ENCODE peak calls at places on chromosome 18, in nine cellular contexts. W, Q, M, L, H, Z, V, D and A are unnamed samples.

GRCh38 chr18:62663731-62664336 is 51.5 kb upstream of the PHLPP1 start:
- DNase-seq in H (no peak), W (no peak), Q (no peak), M (peak; percentile 26), D (no peak), Z (no peak), V (peak; percentile 36), L (no peak), A (no peak)

GRCh38 chr18:77304263-77304662 is 54.6 kb downstream of the GALR1 start:
- DNase-seq in H (no peak), Z (no peak), W (no peak), D (no peak), L (no peak), M (no peak), V (no peak), Q (no peak), A (no peak)

GRCh38 chr18:6778459-6778858 is 48.9 kb downstream of the ARHGAP28 start:
- DNase-seq in L (no peak), M (no peak), V (no peak), W (no peak), H (no peak), D (no peak), Q (no peak), Z (no peak), A (no peak)

GRCh38 chr18:54205951-54206350 is 18.5 kb downstream of the MBD2 start:
- DNase-seq in H (no peak), W (no peak), Q (no peak), Z (no peak), D (no peak), M (no peak), V (no peak), L (no peak), A (no peak)

GRCh38 chr18:21115519-21116411 is 4.2 kb upstream of the ROCK1 start:
- DNase-seq in L (no peak), H (no peak), Z (no peak), Q (no peak), M (no peak), V (no peak), W (no peak), D (no peak), A (no peak)

GRCh38 chr18:2906522-2907458 is 60.0 kb downstream of the EMILIN2 start:
- DNase-seq in D (peak; percentile 61), Z (peak; percentile 68), M (peak; percentile 62), Q (peak; percentile 59), V (no peak), W (peak; percentile 52), H (no peak), L (peak; percentile 90), A (no peak)

GRCh38 chr18:42030586-42031182 is 75.7 kb downstream of the PIK3C3 start:
- DNase-seq in Z (no peak), L (peak; percentile 82), H (no peak), V (no peak), M (peak; percentile 1), Q (no peak), D (no peak), W (no peak), A (peak; percentile 28)

GRCh38 chr18:68083131-68083530 is 566.6 kb upstream of the DSEL start:
- DNase-seq in Q (no peak), H (no peak), V (peak; percentile 40), D (no peak), W (no peak), L (no peak), M (no peak), Z (no peak), A (no peak)

GRCh38 chr18:42436366-42436765 is 481.3 kb downstream of the PIK3C3 start:
- DNase-seq in Z (no peak), M (no peak), Q (no peak), L (no peak), H (no peak), W (no peak), V (no peak), D (no peak), A (no peak)

GRCh38 chr18:32730620-32731021 is 42.2 kb downstream of the KLHL14 start:
- DNase-seq in D (no peak), M (peak; percentile 19), W (no peak), Z (no peak), L (no peak), V (peak; percentile 47), H (no peak), Q (no peak), A (no peak)

GRCh38 chr18:9022397-9023170 is 79.9 kb upstream of the NDUFV2 start:
- DNase-seq in L (no peak), Q (no peak), H (no peak), V (no peak), W (no peak), M (no peak), Z (no peak), D (no peak), A (no peak)